ENCODE peak calls at places on chromosomes 1 and 21, in seven cellular contexts. One of them, this sample, is unnamed.

GRCh38 chr1:202106340-202107284 is 16.1 kb upstream of the GPR37L1 start:
- DNase-seq in body of pancreas: peak; percentile 81
- DNase-seq in PC-3: peak; percentile 48
- DNase-seq in A549: peak; percentile 58
- DNase-seq in lower leg skin: no peak
- DNase-seq in astrocyte of the spinal cord: no peak
- DNase-seq in endothelial cell of umbilical vein: no peak
- DNase-seq in this sample: no peak

GRCh38 chr1:68378296-68379084 is 71.3 kb downstream of the RPE65 start:
- DNase-seq in body of pancreas: no peak
- DNase-seq in astrocyte of the spinal cord: peak; percentile 40
- DNase-seq in A549: no peak
- DNase-seq in lower leg skin: no peak
- DNase-seq in endothelial cell of umbilical vein: peak; percentile 11
- DNase-seq in PC-3: peak; percentile 62
- DNase-seq in this sample: no peak

GRCh38 chr1:221620437-221621384 is 121.2 kb downstream of the DUSP10 start:
- DNase-seq in body of pancreas: no peak
- DNase-seq in endothelial cell of umbilical vein: no peak
- DNase-seq in astrocyte of the spinal cord: peak; percentile 4
- DNase-seq in A549: no peak
- DNase-seq in lower leg skin: no peak
- DNase-seq in PC-3: peak; percentile 61
- DNase-seq in this sample: no peak

GRCh38 chr1:227885648-227886502 is 61.9 kb downstream of the WNT9A start:
- DNase-seq in lower leg skin: peak; percentile 92
- DNase-seq in PC-3: peak; percentile 97
- DNase-seq in astrocyte of the spinal cord: peak; percentile 40
- DNase-seq in A549: peak; percentile 60
- DNase-seq in endothelial cell of umbilical vein: no peak
- DNase-seq in body of pancreas: peak; percentile 22
- DNase-seq in this sample: no peak

GRCh38 chr1:109912873-109913272 is 2.2 kb downstream of the CSF1 start:
- DNase-seq in body of pancreas: no peak
- DNase-seq in astrocyte of the spinal cord: peak; percentile 30
- DNase-seq in PC-3: no peak
- DNase-seq in A549: no peak
- DNase-seq in endothelial cell of umbilical vein: no peak
- DNase-seq in lower leg skin: no peak
- DNase-seq in this sample: no peak

GRCh38 chr1:51924455-51924854 is 45.9 kb upstream of the NRDC start:
- DNase-seq in PC-3: peak; percentile 10
- DNase-seq in astrocyte of the spinal cord: no peak
- DNase-seq in lower leg skin: no peak
- DNase-seq in endothelial cell of umbilical vein: no peak
- DNase-seq in A549: no peak
- DNase-seq in body of pancreas: no peak
- DNase-seq in this sample: no peak

GRCh38 chr1:38128926-38129453 is 82.4 kb upstream of the POU3F1 start:
- DNase-seq in lower leg skin: no peak
- DNase-seq in body of pancreas: no peak
- DNase-seq in PC-3: no peak
- DNase-seq in endothelial cell of umbilical vein: no peak
- DNase-seq in A549: no peak
- DNase-seq in astrocyte of the spinal cord: no peak
- DNase-seq in this sample: no peak

GRCh38 chr1:156822680-156823079 is 6.0 kb upstream of the SH2D2A start:
- DNase-seq in body of pancreas: no peak
- DNase-seq in astrocyte of the spinal cord: no peak
- DNase-seq in lower leg skin: no peak
- DNase-seq in A549: no peak
- DNase-seq in PC-3: no peak
- DNase-seq in endothelial cell of umbilical vein: no peak
- DNase-seq in this sample: no peak

GRCh38 chr1:219177940-219178339 is 4.3 kb downstream of the LYPLAL1 start:
- DNase-seq in lower leg skin: no peak
- DNase-seq in endothelial cell of umbilical vein: no peak
- DNase-seq in A549: no peak
- DNase-seq in PC-3: no peak
- DNase-seq in body of pancreas: no peak
- DNase-seq in astrocyte of the spinal cord: no peak
- DNase-seq in this sample: no peak

GRCh38 chr1:44807364-44808062 is 362 bp upstream of the DYNLT4 start:
- DNase-seq in endothelial cell of umbilical vein: peak; percentile 100
- DNase-seq in body of pancreas: peak; percentile 95
- DNase-seq in A549: peak; percentile 90
- DNase-seq in lower leg skin: peak; percentile 100
- DNase-seq in astrocyte of the spinal cord: peak; percentile 100
- DNase-seq in PC-3: peak; percentile 97
- DNase-seq in this sample: peak; percentile 99

GRCh38 chr1:178189814-178190213 is 95.9 kb downstream of the RASAL2 start:
- DNase-seq in endothelial cell of umbilical vein: peak; percentile 48
- DNase-seq in body of pancreas: no peak
- DNase-seq in A549: peak; percentile 16
- DNase-seq in lower leg skin: no peak
- DNase-seq in astrocyte of the spinal cord: no peak
- DNase-seq in PC-3: peak; percentile 43
- DNase-seq in this sample: no peak

GRCh38 chr21:43340491-43341348 is 86.2 kb downstream of the SIK1 start:
- DNase-seq in body of pancreas: no peak
- DNase-seq in PC-3: peak; percentile 85
- DNase-seq in astrocyte of the spinal cord: peak; percentile 89
- DNase-seq in A549: peak; percentile 62
- DNase-seq in endothelial cell of umbilical vein: peak; percentile 56
- DNase-seq in lower leg skin: no peak
- DNase-seq in this sample: peak; percentile 45

GRCh38 chr1:17735791-17736190 is 19.3 kb upstream of the ACTL8 start:
- DNase-seq in A549: no peak
- DNase-seq in endothelial cell of umbilical vein: no peak
- DNase-seq in lower leg skin: no peak
- DNase-seq in PC-3: no peak
- DNase-seq in astrocyte of the spinal cord: no peak
- DNase-seq in body of pancreas: no peak
- DNase-seq in this sample: no peak

GRCh38 chr21:32994305-32994704 is 31.4 kb upstream of the OLIG2 start:
- DNase-seq in lower leg skin: no peak
- DNase-seq in A549: no peak
- DNase-seq in endothelial cell of umbilical vein: peak; percentile 27
- DNase-seq in astrocyte of the spinal cord: peak; percentile 10
- DNase-seq in body of pancreas: no peak
- DNase-seq in PC-3: peak; percentile 65
- DNase-seq in this sample: no peak

GRCh38 chr1:22408180-22408579 is 43.5 kb upstream of the ZBTB40 start:
- DNase-seq in body of pancreas: no peak
- DNase-seq in lower leg skin: no peak
- DNase-seq in PC-3: no peak
- DNase-seq in astrocyte of the spinal cord: no peak
- DNase-seq in endothelial cell of umbilical vein: no peak
- DNase-seq in A549: no peak
- DNase-seq in this sample: no peak

GRCh38 chr1:77342745-77343144 is 60.9 kb downstream of the AK5 start:
- DNase-seq in A549: peak; percentile 13
- DNase-seq in astrocyte of the spinal cord: no peak
- DNase-seq in lower leg skin: no peak
- DNase-seq in endothelial cell of umbilical vein: no peak
- DNase-seq in PC-3: peak; percentile 81
- DNase-seq in body of pancreas: no peak
- DNase-seq in this sample: no peak

GRCh38 chr1:107315652-107316051 is 174.8 kb downstream of the NTNG1 start:
- DNase-seq in body of pancreas: no peak
- DNase-seq in A549: no peak
- DNase-seq in lower leg skin: no peak
- DNase-seq in endothelial cell of umbilical vein: no peak
- DNase-seq in PC-3: peak; percentile 53
- DNase-seq in astrocyte of the spinal cord: no peak
- DNase-seq in this sample: no peak

GRCh38 chr1:43197343-43198127 is 25.4 kb downstream of the CFAP57 start:
- DNase-seq in A549: no peak
- DNase-seq in lower leg skin: peak; percentile 34
- DNase-seq in astrocyte of the spinal cord: no peak
- DNase-seq in PC-3: no peak
- DNase-seq in endothelial cell of umbilical vein: no peak
- DNase-seq in body of pancreas: no peak
- DNase-seq in this sample: no peak
- TF ChIP-seq CTCF in A549: no peak
- TF ChIP-seq CTCF in lower leg skin: no peak
- TF ChIP-seq CTCF in astrocyte of the spinal cord: no peak
- TF ChIP-seq CTCF in PC-3: peak; percentile 17
- TF ChIP-seq CTCF in endothelial cell of umbilical vein: no peak
- TF ChIP-seq CTCF in body of pancreas: no peak
- TF ChIP-seq CTCF in this sample: no peak

GRCh38 chr1:168230709-168231108 is 4.9 kb downstream of the SFT2D2 start:
- DNase-seq in lower leg skin: no peak
- DNase-seq in endothelial cell of umbilical vein: no peak
- DNase-seq in body of pancreas: no peak
- DNase-seq in A549: peak; percentile 30
- DNase-seq in astrocyte of the spinal cord: no peak
- DNase-seq in PC-3: peak; percentile 69
- DNase-seq in this sample: no peak

GRCh38 chr1:168225476-168226190 is at the start of gene SFT2D2:
- DNase-seq in PC-3: peak; percentile 85
- DNase-seq in endothelial cell of umbilical vein: peak; percentile 78
- DNase-seq in lower leg skin: peak; percentile 94
- DNase-seq in astrocyte of the spinal cord: peak; percentile 76
- DNase-seq in body of pancreas: peak; percentile 80
- DNase-seq in A549: peak; percentile 83
- DNase-seq in this sample: no peak

GRCh38 chr1:168229893-168230292 is 4.1 kb downstream of the SFT2D2 start:
- DNase-seq in astrocyte of the spinal cord: no peak
- DNase-seq in lower leg skin: no peak
- DNase-seq in A549: no peak
- DNase-seq in body of pancreas: no peak
- DNase-seq in PC-3: peak; percentile 53
- DNase-seq in endothelial cell of umbilical vein: no peak
- DNase-seq in this sample: no peak

GRCh38 chr1:168224991-168225390 is 813 bp upstream of the SFT2D2 start:
- DNase-seq in PC-3: no peak
- DNase-seq in endothelial cell of umbilical vein: no peak
- DNase-seq in body of pancreas: no peak
- DNase-seq in lower leg skin: no peak
- DNase-seq in astrocyte of the spinal cord: no peak
- DNase-seq in A549: no peak
- DNase-seq in this sample: no peak

DNA sequence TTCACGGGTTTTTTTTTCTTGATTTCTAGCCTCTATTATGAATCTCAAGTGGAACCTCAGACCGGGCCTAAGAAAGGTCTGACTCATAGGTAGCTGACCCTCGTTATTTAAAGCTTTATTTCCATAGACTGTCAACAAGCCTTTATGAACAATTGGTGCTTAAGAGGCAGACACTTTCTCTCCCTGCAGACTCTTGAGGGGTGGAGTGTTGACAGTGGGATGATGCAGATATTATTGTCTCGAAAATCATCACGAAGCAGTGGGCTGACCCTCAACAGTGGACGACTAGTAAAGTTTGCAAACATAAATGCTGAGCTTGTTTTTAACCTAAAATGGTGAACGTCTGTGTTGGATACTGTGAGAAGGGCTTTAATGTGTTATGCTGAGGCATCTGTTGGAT is 1.8 kb downstream of the SFT2D2 start:
- DNase-seq in endothelial cell of umbilical vein: peak; percentile 87
- DNase-seq in PC-3: peak; percentile 49
- DNase-seq in lower leg skin: no peak
- DNase-seq in body of pancreas: no peak
- DNase-seq in A549: no peak
- DNase-seq in astrocyte of the spinal cord: peak; percentile 45
- DNase-seq in this sample: no peak
- H3K4me3 ChIP-seq in endothelial cell of umbilical vein: peak overlapping the region; percentile 8
- H3K4me3 ChIP-seq in PC-3: peak overlapping the region; percentile 89
- H3K4me3 ChIP-seq in lower leg skin: no peak overlapping the region
- H3K4me3 ChIP-seq in body of pancreas: no peak overlapping the region
- H3K4me3 ChIP-seq in A549: peak overlapping the region; percentile 86
- H3K4me3 ChIP-seq in astrocyte of the spinal cord: peak overlapping the region; percentile 87
- H3K4me3 ChIP-seq in this sample: peak overlapping the region; percentile 94

GRCh38 chr1:71689635-71690034 is 592.7 kb downstream of the NEGR1 start:
- DNase-seq in lower leg skin: no peak
- DNase-seq in PC-3: no peak
- DNase-seq in body of pancreas: no peak
- DNase-seq in A549: no peak
- DNase-seq in endothelial cell of umbilical vein: no peak
- DNase-seq in astrocyte of the spinal cord: no peak
- DNase-seq in this sample: no peak
- TF ChIP-seq CTCF in lower leg skin: no peak
- TF ChIP-seq CTCF in PC-3: no peak
- TF ChIP-seq CTCF in body of pancreas: no peak
- TF ChIP-seq CTCF in A549: no peak
- TF ChIP-seq CTCF in endothelial cell of umbilical vein: no peak
- TF ChIP-seq CTCF in astrocyte of the spinal cord: no peak
- TF ChIP-seq CTCF in this sample: no peak

GRCh38 chr1:35279555-35279904 is 11.0 kb downstream of the ZMYM4 start:
- DNase-seq in astrocyte of the spinal cord: no peak
- DNase-seq in A549: no peak
- DNase-seq in body of pancreas: no peak
- DNase-seq in endothelial cell of umbilical vein: no peak
- DNase-seq in lower leg skin: no peak
- DNase-seq in PC-3: no peak
- DNase-seq in this sample: no peak

GRCh38 chr1:35280006-35280405 is 11.5 kb downstream of the ZMYM4 start:
- DNase-seq in lower leg skin: no peak
- DNase-seq in A549: no peak
- DNase-seq in body of pancreas: no peak
- DNase-seq in PC-3: no peak
- DNase-seq in endothelial cell of umbilical vein: no peak
- DNase-seq in astrocyte of the spinal cord: no peak
- DNase-seq in this sample: no peak

GRCh38 chr1:35282172-35282571 is 13.7 kb downstream of the ZMYM4 start:
- DNase-seq in PC-3: no peak
- DNase-seq in astrocyte of the spinal cord: no peak
- DNase-seq in A549: no peak
- DNase-seq in body of pancreas: no peak
- DNase-seq in lower leg skin: no peak
- DNase-seq in endothelial cell of umbilical vein: no peak
- DNase-seq in this sample: no peak

GRCh38 chr1:35281565-35281964 is 13.1 kb downstream of the ZMYM4 start:
- DNase-seq in astrocyte of the spinal cord: no peak
- DNase-seq in body of pancreas: no peak
- DNase-seq in PC-3: no peak
- DNase-seq in endothelial cell of umbilical vein: no peak
- DNase-seq in lower leg skin: no peak
- DNase-seq in A549: no peak
- DNase-seq in this sample: no peak

DNA sequence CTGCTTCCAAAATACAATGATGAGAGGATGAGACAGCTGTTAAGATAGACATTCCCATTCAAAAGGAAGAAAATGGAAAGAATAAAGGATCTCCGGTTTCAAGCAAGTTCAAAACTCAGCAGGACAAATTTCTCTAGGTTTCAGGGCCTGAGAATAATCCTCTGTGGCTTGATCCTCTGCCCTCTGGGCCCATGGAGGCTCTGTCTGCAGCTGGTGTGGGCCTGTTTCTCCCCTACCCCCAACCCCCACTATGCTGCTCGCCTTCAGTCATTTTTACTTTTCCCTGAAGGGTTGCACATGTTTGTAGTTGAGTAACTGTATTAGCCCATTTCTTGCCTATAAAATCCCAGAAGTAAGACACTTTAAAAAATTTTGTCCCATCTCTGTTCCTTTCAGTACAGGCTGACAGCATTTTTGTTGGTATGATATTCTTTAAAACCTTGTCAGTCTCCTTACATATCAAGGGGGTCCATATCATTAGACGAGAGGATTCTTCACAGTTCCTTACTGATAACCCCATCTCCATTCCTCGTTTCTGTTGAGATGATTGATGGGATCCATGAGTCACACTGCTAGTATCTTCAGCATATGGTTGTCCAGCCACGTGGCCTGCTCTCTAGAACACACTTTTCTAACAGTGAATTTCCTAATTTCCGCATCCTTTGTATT is 10.5 kb downstream of the ZMYM4 start:
- DNase-seq in endothelial cell of umbilical vein: no peak
- DNase-seq in A549: no peak
- DNase-seq in lower leg skin: no peak
- DNase-seq in astrocyte of the spinal cord: peak; percentile 53
- DNase-seq in body of pancreas: no peak
- DNase-seq in PC-3: no peak
- DNase-seq in this sample: no peak
- H3K4me3 ChIP-seq in endothelial cell of umbilical vein: no peak overlapping the region
- H3K4me3 ChIP-seq in A549: no peak overlapping the region
- H3K4me3 ChIP-seq in lower leg skin: no peak overlapping the region
- H3K4me3 ChIP-seq in astrocyte of the spinal cord: no peak overlapping the region
- H3K4me3 ChIP-seq in body of pancreas: no peak overlapping the region
- H3K4me3 ChIP-seq in PC-3: no peak overlapping the region
- H3K4me3 ChIP-seq in this sample: no peak overlapping the region

This sample was measured in AG09309.